ENCODE peak calls at places on chromosomes 7 and 10, in four cellular contexts. One of them, this sample, is unnamed.

GRCh38 chr10:127536972-127537760 is 11.9 kb upstream of the NPS start:
- DNase-seq in Peyer's patch: no peak
- DNase-seq in fibroblast of lung: no peak
- DNase-seq in prostate gland: no peak
- DNase-seq in this sample: no peak

GRCh38 chr7:259191-259505 is 30.8 kb upstream of the FOXL3 start:
- DNase-seq in Peyer's patch: no peak
- DNase-seq in fibroblast of lung: no peak
- DNase-seq in prostate gland: no peak
- DNase-seq in this sample: peak; percentile 20

GRCh38 chr10:133048306-133048705 is 39.4 kb upstream of the ADGRA1 start:
- DNase-seq in Peyer's patch: no peak
- DNase-seq in fibroblast of lung: no peak
- DNase-seq in prostate gland: no peak
- DNase-seq in this sample: no peak

GRCh38 chr7:21690717-21691116 is 147.9 kb downstream of the DNAH11 start:
- DNase-seq in Peyer's patch: no peak
- DNase-seq in fibroblast of lung: peak; percentile 13
- DNase-seq in prostate gland: no peak
- DNase-seq in this sample: no peak

GRCh38 chr7:40297741-40298311 is 163.0 kb downstream of the SUGCT start:
- DNase-seq in Peyer's patch: no peak
- DNase-seq in fibroblast of lung: peak; percentile 61
- DNase-seq in prostate gland: no peak
- DNase-seq in this sample: no peak

GRCh38 chr10:86535057-86535882 is 13.7 kb upstream of the WAPL start:
- DNase-seq in Peyer's patch: peak; percentile 56
- DNase-seq in fibroblast of lung: peak; percentile 23
- DNase-seq in prostate gland: peak; percentile 44
- DNase-seq in this sample: peak; percentile 86

GRCh38 chr10:1041514-1041913 is 7.4 kb downstream of the IDI1 start:
- DNase-seq in Peyer's patch: no peak
- DNase-seq in fibroblast of lung: no peak
- DNase-seq in prostate gland: no peak
- DNase-seq in this sample: no peak

GRCh38 chr10:90587081-90587491 is 270.8 kb downstream of the HTR7 start:
- DNase-seq in Peyer's patch: no peak
- DNase-seq in fibroblast of lung: peak; percentile 66
- DNase-seq in prostate gland: no peak
- DNase-seq in this sample: no peak

GRCh38 chr10:102853944-102854694 is at the start of gene BORCS7:
- DNase-seq in Peyer's patch: peak; percentile 99
- DNase-seq in fibroblast of lung: peak; percentile 98
- DNase-seq in prostate gland: peak; percentile 97
- DNase-seq in this sample: peak; percentile 93

GRCh38 chr10:115711306-115711705 is 561.7 kb downstream of the GFRA1 start:
- DNase-seq in Peyer's patch: no peak
- DNase-seq in fibroblast of lung: no peak
- DNase-seq in prostate gland: no peak
- DNase-seq in this sample: no peak

GRCh38 chr10:31590023-31590800 is 271.2 kb downstream of the ZEB1 start:
- DNase-seq in Peyer's patch: no peak
- DNase-seq in fibroblast of lung: peak; percentile 64
- DNase-seq in prostate gland: no peak
- DNase-seq in this sample: no peak

GRCh38 chr10:121084029-121084674 is 233.0 kb downstream of the WDR11 start:
- DNase-seq in Peyer's patch: no peak
- DNase-seq in fibroblast of lung: no peak
- DNase-seq in prostate gland: no peak
- DNase-seq in this sample: no peak

GRCh38 chr7:142796501-142797341 is 26.0 kb downstream of the PRSS2 start:
- DNase-seq in Peyer's patch: no peak
- DNase-seq in fibroblast of lung: no peak
- DNase-seq in prostate gland: no peak
- DNase-seq in this sample: no peak

GRCh38 chr10:11192304-11193018 is 174.8 kb downstream of the CELF2 start:
- DNase-seq in Peyer's patch: no peak
- DNase-seq in fibroblast of lung: no peak
- DNase-seq in prostate gland: no peak
- DNase-seq in this sample: no peak

GRCh38 chr10:73159038-73159648 is 8.7 kb downstream of the ECD start:
- DNase-seq in Peyer's patch: peak; percentile 52
- DNase-seq in fibroblast of lung: peak; percentile 66
- DNase-seq in prostate gland: peak; percentile 37
- DNase-seq in this sample: peak; percentile 36

GRCh38 chr10:98309366-98310355 is 41.7 kb upstream of the LOXL4 start:
- DNase-seq in Peyer's patch: no peak
- DNase-seq in fibroblast of lung: peak; percentile 83
- DNase-seq in prostate gland: peak; percentile 63
- DNase-seq in this sample: peak; percentile 69

GRCh38 chr10:116892873-116893685 is 43.8 kb downstream of the ENO4 start:
- DNase-seq in Peyer's patch: no peak
- DNase-seq in fibroblast of lung: peak; percentile 4
- DNase-seq in prostate gland: peak; percentile 8
- DNase-seq in this sample: no peak

GRCh38 chr7:123645516-123645915 is 10.2 kb upstream of the LMOD2 start:
- DNase-seq in Peyer's patch: no peak
- DNase-seq in fibroblast of lung: no peak
- DNase-seq in prostate gland: no peak
- DNase-seq in this sample: peak; percentile 77

GRCh38 chr7:7693881-7694280 is 24.5 kb downstream of the RPA3 start:
- DNase-seq in Peyer's patch: no peak
- DNase-seq in fibroblast of lung: peak; percentile 71
- DNase-seq in prostate gland: no peak
- DNase-seq in this sample: no peak

GRCh38 chr7:108193593-108194498 is 63.7 kb upstream of the LAMB4 start:
- DNase-seq in Peyer's patch: no peak
- DNase-seq in fibroblast of lung: no peak
- DNase-seq in prostate gland: no peak
- DNase-seq in this sample: no peak

GRCh38 chr7:10122573-10123100 is 851.0 kb upstream of the PHF14 start:
- DNase-seq in Peyer's patch: no peak
- DNase-seq in fibroblast of lung: peak; percentile 1
- DNase-seq in prostate gland: no peak
- DNase-seq in this sample: peak; percentile 40

GRCh38 chr7:141483044-141483443 is 68.2 kb upstream of the AGK start:
- DNase-seq in Peyer's patch: no peak
- DNase-seq in fibroblast of lung: no peak
- DNase-seq in prostate gland: no peak
- DNase-seq in this sample: no peak

GRCh38 chr7:2269468-2270460 is 27.7 kb downstream of the NUDT1 start:
- DNase-seq in Peyer's patch: no peak
- DNase-seq in fibroblast of lung: peak; percentile 35
- DNase-seq in prostate gland: no peak
- DNase-seq in this sample: no peak

GRCh38 chr10:4073912-4074311 is 288.9 kb upstream of the KLF6 start:
- DNase-seq in Peyer's patch: no peak
- DNase-seq in fibroblast of lung: peak; percentile 81
- DNase-seq in prostate gland: no peak
- DNase-seq in this sample: peak; percentile 61

GRCh38 chr7:5500777-5501350 is 77.2 kb upstream of the TNRC18 start:
- DNase-seq in Peyer's patch: no peak
- DNase-seq in fibroblast of lung: no peak
- DNase-seq in prostate gland: no peak
- DNase-seq in this sample: no peak

GRCh38 chr10:123147635-123148413 is at the start of gene HMX2:
- DNase-seq in Peyer's patch: no peak
- DNase-seq in fibroblast of lung: no peak
- DNase-seq in prostate gland: no peak
- DNase-seq in this sample: no peak

GRCh38 chr7:66355762-66356161 is 150.6 kb downstream of the TPST1 start:
- DNase-seq in Peyer's patch: no peak
- DNase-seq in fibroblast of lung: no peak
- DNase-seq in prostate gland: no peak
- DNase-seq in this sample: no peak

GRCh38 chr10:83427101-83427500 is 712.2 kb upstream of the GHITM start:
- DNase-seq in Peyer's patch: no peak
- DNase-seq in fibroblast of lung: no peak
- DNase-seq in prostate gland: no peak
- DNase-seq in this sample: no peak

GRCh38 chr7:121669144-121669543 is 203.8 kb upstream of the PTPRZ1 start:
- DNase-seq in Peyer's patch: no peak
- DNase-seq in fibroblast of lung: no peak
- DNase-seq in prostate gland: no peak
- DNase-seq in this sample: no peak

GRCh38 chr7:86002858-86003257 is 640.9 kb upstream of the GRM3 start:
- DNase-seq in Peyer's patch: no peak
- DNase-seq in fibroblast of lung: no peak
- DNase-seq in prostate gland: no peak
- DNase-seq in this sample: no peak

GRCh38 chr10:29140991-29141390 is 147.9 kb upstream of the LYZL1 start:
- DNase-seq in Peyer's patch: no peak
- DNase-seq in fibroblast of lung: peak; percentile 81
- DNase-seq in prostate gland: no peak
- DNase-seq in this sample: no peak

GRCh38 chr7:142298009-142298408 is 40.2 kb upstream of the PRSS58 start:
- DNase-seq in Peyer's patch: no peak
- DNase-seq in fibroblast of lung: no peak
- DNase-seq in prostate gland: no peak
- DNase-seq in this sample: no peak

GRCh38 chr10:117718970-117719369 is 176.4 kb downstream of the EMX2 start:
- DNase-seq in Peyer's patch: no peak
- DNase-seq in fibroblast of lung: no peak
- DNase-seq in prostate gland: no peak
- DNase-seq in this sample: no peak

GRCh38 chr7:120502132-120502531 is 229.2 kb downstream of the KCND2 start:
- DNase-seq in Peyer's patch: no peak
- DNase-seq in fibroblast of lung: no peak
- DNase-seq in prostate gland: no peak
- DNase-seq in this sample: no peak

GRCh38 chr10:47098964-47099363 is 187.7 kb downstream of the PTPN20 start:
- DNase-seq in Peyer's patch: no peak
- DNase-seq in fibroblast of lung: no peak
- DNase-seq in prostate gland: no peak
- DNase-seq in this sample: no peak

GRCh38 chr10:47099445-47099844 is 188.2 kb downstream of the PTPN20 start:
- DNase-seq in Peyer's patch: no peak
- DNase-seq in fibroblast of lung: no peak
- DNase-seq in prostate gland: no peak
- DNase-seq in this sample: no peak

GRCh38 chr10:47095848-47096612 is 184.8 kb downstream of the PTPN20 start:
- DNase-seq in Peyer's patch: no peak
- DNase-seq in fibroblast of lung: peak; percentile 9
- DNase-seq in prostate gland: no peak
- DNase-seq in this sample: no peak

GRCh38 chr10:47101196-47101595 is 190.0 kb downstream of the PTPN20 start:
- DNase-seq in Peyer's patch: no peak
- DNase-seq in fibroblast of lung: no peak
- DNase-seq in prostate gland: no peak
- DNase-seq in this sample: no peak

GRCh38 chr10:47098238-47098637 is 187.0 kb downstream of the PTPN20 start:
- DNase-seq in Peyer's patch: no peak
- DNase-seq in fibroblast of lung: no peak
- DNase-seq in prostate gland: no peak
- DNase-seq in this sample: no peak
- H3K27ac ChIP-seq in Peyer's patch: no peak overlapping the region
- H3K27ac ChIP-seq in fibroblast of lung: no peak overlapping the region
- H3K27ac ChIP-seq in prostate gland: no peak overlapping the region
- H3K27ac ChIP-seq in this sample: no peak overlapping the region

DNA sequence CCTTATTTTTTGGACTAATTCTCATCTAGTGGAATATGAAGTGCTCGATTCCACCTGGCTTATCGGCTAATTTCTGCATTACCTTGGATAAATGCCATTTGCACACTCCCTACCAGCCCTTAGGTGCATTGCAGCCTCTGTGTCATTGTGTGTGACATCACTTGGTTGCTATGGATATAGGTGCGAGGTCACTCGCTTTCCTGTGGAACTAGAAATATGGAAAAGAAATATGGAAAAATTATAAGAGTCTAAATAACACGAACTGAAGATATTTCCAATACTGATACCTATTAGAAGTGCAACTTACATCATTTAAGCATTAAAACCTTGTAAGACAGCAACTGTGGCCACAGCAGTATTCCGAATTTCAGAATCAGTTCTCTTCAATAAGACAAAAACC is 2.0 kb downstream of the YWHAG start:
- DNase-seq in Peyer's patch: no peak
- DNase-seq in fibroblast of lung: no peak
- DNase-seq in prostate gland: no peak
- DNase-seq in this sample: no peak
- H3K4me1 ChIP-seq in Peyer's patch: peaks cover 35% of the 10 kb centered on the region
- H3K4me1 ChIP-seq in fibroblast of lung: peaks cover 2% of the 10 kb centered on the region
- H3K4me1 ChIP-seq in prostate gland: peaks cover 7% of the 10 kb centered on the region
- H3K4me1 ChIP-seq in this sample: peaks cover 35% of the 10 kb centered on the region

GRCh38 chr7:28804157-28804556 is 154.0 kb downstream of the TRIL start:
- DNase-seq in Peyer's patch: no peak
- DNase-seq in fibroblast of lung: no peak
- DNase-seq in prostate gland: no peak
- DNase-seq in this sample: no peak

GRCh38 chr7:28806841-28807240 is 151.3 kb downstream of the TRIL start:
- DNase-seq in Peyer's patch: no peak
- DNase-seq in fibroblast of lung: peak; percentile 28
- DNase-seq in prostate gland: no peak
- DNase-seq in this sample: no peak

GRCh38 chr7:28807396-28807994 is 150.6 kb downstream of the TRIL start:
- DNase-seq in Peyer's patch: no peak
- DNase-seq in fibroblast of lung: no peak
- DNase-seq in prostate gland: no peak
- DNase-seq in this sample: no peak

GRCh38 chr7:28802450-28802849 is 155.7 kb downstream of the TRIL start:
- DNase-seq in Peyer's patch: no peak
- DNase-seq in fibroblast of lung: no peak
- DNase-seq in prostate gland: no peak
- DNase-seq in this sample: no peak

GRCh38 chr7:28804990-28805389 is 153.1 kb downstream of the TRIL start:
- DNase-seq in Peyer's patch: no peak
- DNase-seq in fibroblast of lung: peak; percentile 42
- DNase-seq in prostate gland: no peak
- DNase-seq in this sample: peak; percentile 44
- H3K27ac ChIP-seq in Peyer's patch: no peak overlapping the region
- H3K27ac ChIP-seq in fibroblast of lung: no peak overlapping the region
- H3K27ac ChIP-seq in prostate gland: no peak overlapping the region
- H3K27ac ChIP-seq in this sample: no peak overlapping the region

DNA sequence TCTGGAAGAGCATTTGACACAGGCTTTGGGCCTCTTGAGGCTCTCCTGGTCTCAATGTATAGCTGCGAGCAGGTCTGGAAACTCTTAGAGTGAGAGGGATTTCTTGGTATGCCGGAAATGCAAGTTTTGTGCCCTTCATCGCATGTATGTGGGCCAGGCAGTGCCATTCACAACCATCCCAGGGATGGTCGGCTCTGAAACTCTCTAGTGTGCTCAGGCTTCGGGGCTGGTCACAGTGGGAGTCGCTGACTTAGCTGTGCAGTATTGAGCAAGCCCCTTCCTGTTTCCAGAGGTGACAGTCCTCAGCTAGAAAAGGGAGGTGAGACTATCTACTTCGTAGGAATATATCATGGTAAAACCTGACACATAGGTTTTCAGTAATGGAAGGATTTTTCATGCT is 2.0 kb upstream of the AOAH start:
- DNase-seq in Peyer's patch: no peak
- DNase-seq in fibroblast of lung: no peak
- DNase-seq in prostate gland: no peak
- DNase-seq in this sample: no peak
- H3K4me1 ChIP-seq in Peyer's patch: no peaks in the 10 kb centered on the region
- H3K4me1 ChIP-seq in fibroblast of lung: no peaks in the 10 kb centered on the region
- H3K4me1 ChIP-seq in prostate gland: no peaks in the 10 kb centered on the region
- H3K4me1 ChIP-seq in this sample: no peaks in the 10 kb centered on the region

This sample was measured in heart left ventricle.